ENCODE peak calls at places on chromosome 10, in eight cellular contexts. X is Caco-2; R is AG10803; P is CD8-positive, alpha-beta T cell; B is choroid plexus epithelial cell; C is IMR-90; T is dorsolateral prefrontal cortex; Y is esophagus muscularis mucosa. K is an unnamed sample.
A peak's percentile ranks its signal among the peaks of the same experiment; 100 is the strongest.

GRCh38 chr10:129972145-129972965 is 8.3 kb upstream of the EBF3 start:
- DNase-seq in C (no peak), X (no peak), P (no peak), B (no peak), T (no peak), R (peak; percentile 29), Y (no peak), K (no peak)

GRCh38 chr10:819326-819725 is 112.2 kb downstream of the LARP4B start:
- DNase-seq in X (no peak), Y (no peak), T (no peak), P (no peak), R (peak; percentile 86), C (peak; percentile 55), B (peak; percentile 74), K (no peak)

GRCh38 chr10:125258676-125259075 is 98.3 kb upstream of the CTBP2 start:
- DNase-seq in T (no peak), B (no peak), C (no peak), X (no peak), R (no peak), Y (peak; percentile 78), P (no peak), K (no peak)

GRCh38 chr10:102413053-102413705 is 5.4 kb downstream of the PSD start:
- DNase-seq in T (no peak), P (peak; percentile 49), R (no peak), X (no peak), C (no peak), Y (no peak), B (no peak), K (no peak)

GRCh38 chr10:7189909-7190308 is 220.9 kb downstream of the SFMBT2 start:
- DNase-seq in T (no peak), C (no peak), B (no peak), R (no peak), Y (no peak), P (no peak), X (no peak), K (no peak)

GRCh38 chr10:81068446-81068845 is 530.7 kb downstream of the SH2D4B start:
- DNase-seq in Y (peak; percentile 75), C (no peak), B (no peak), P (no peak), T (peak; percentile 28), X (no peak), R (no peak), K (no peak)

GRCh38 chr10:86486856-86487255 is 34.7 kb downstream of the WAPL start:
- DNase-seq in R (no peak), B (no peak), C (no peak), Y (no peak), X (no peak), T (no peak), P (no peak), K (no peak)

GRCh38 chr10:34337917-34338316 is 477.2 kb downstream of the PARD3 start:
- DNase-seq in P (no peak), B (no peak), R (no peak), T (no peak), C (no peak), Y (no peak), X (no peak), K (no peak)

GRCh38 chr10:4470231-4470840 is 355.7 kb upstream of the AKR1E2 start:
- DNase-seq in T (no peak), C (peak; percentile 92), R (peak; percentile 90), P (no peak), Y (no peak), B (peak; percentile 72), X (no peak), K (no peak)

GRCh38 chr10:52030975-52031374 is 283.1 kb upstream of the DKK1 start:
- DNase-seq in P (no peak), B (no peak), C (no peak), X (no peak), Y (no peak), R (no peak), T (no peak), K (no peak)

GRCh38 chr10:17025444-17026295 is 103.9 kb downstream of the CUBN start:
- DNase-seq in R (peak; percentile 99), B (peak; percentile 96), T (peak; percentile 53), X (no peak), C (peak; percentile 99), Y (peak; percentile 91), P (peak; percentile 56), K (no peak)

GRCh38 chr10:86954681-86955500 is 2.5 kb downstream of the MMRN2 start:
- DNase-seq in Y (no peak), R (no peak), C (no peak), P (no peak), B (no peak), X (no peak), T (no peak), K (no peak)

GRCh38 chr10:124693396-124693795 is 50.8 kb downstream of the FAM53B start:
- DNase-seq in B (no peak), P (no peak), Y (no peak), R (no peak), T (no peak), X (no peak), C (no peak), K (no peak)

GRCh38 chr10:76297787-76298281 is 866.4 kb downstream of the LRMDA start:
- DNase-seq in T (no peak), C (no peak), B (no peak), X (no peak), Y (peak; percentile 42), P (no peak), R (no peak), K (no peak)

GRCh38 chr10:99534939-99535763 is 2.4 kb downstream of the NKX2-3 start:
- DNase-seq in R (peak; percentile 9), T (no peak), B (no peak), P (no peak), C (no peak), X (peak; percentile 63), Y (no peak), K (no peak)

GRCh38 chr10:121709674-121710073 is 111.4 kb upstream of the FGFR2 start:
- DNase-seq in P (no peak), X (no peak), T (no peak), C (no peak), Y (no peak), B (peak; percentile 75), R (no peak), K (no peak)

GRCh38 chr10:86229378-86229777 is 137.2 kb downstream of the GRID1 start:
- DNase-seq in X (no peak), P (no peak), B (no peak), Y (no peak), R (no peak), T (peak; percentile 55), C (no peak), K (no peak)

GRCh38 chr10:59829024-59829423 is 75.8 kb upstream of the MRLN start:
- DNase-seq in Y (no peak), X (no peak), B (peak; percentile 25), C (peak; percentile 17), T (no peak), P (no peak), R (no peak), K (no peak)

GRCh38 chr10:5814110-5815107 is 1.2 kb upstream of the GDI2 start:
- DNase-seq in B (no peak), C (peak; percentile 22), P (peak; percentile 34), X (peak; percentile 60), T (no peak), R (peak; percentile 20), Y (no peak), K (no peak)

GRCh38 chr10:102133373-102134195 is 744 bp downstream of the PPRC1 start:
- DNase-seq in B (peak; percentile 77), Y (no peak), C (peak; percentile 70), R (peak; percentile 67), P (no peak), X (peak; percentile 86), T (peak; percentile 82), K (peak; percentile 55)

GRCh38 chr10:46094931-46095755 is 49.1 kb upstream of the MSMB start:
- DNase-seq in Y (peak; percentile 91), C (no peak), B (no peak), R (no peak), T (no peak), X (no peak), P (no peak), K (no peak)

GRCh38 chr10:43390791-43391190 is 18.2 kb downstream of the HNRNPF start:
- DNase-seq in B (peak; percentile 69), P (peak; percentile 52), Y (no peak), T (peak; percentile 61), R (peak; percentile 64), X (peak; percentile 66), C (peak; percentile 49), K (no peak)

GRCh38 chr10:114393482-114393881 is 10.8 kb downstream of the AFAP1L2 start:
- DNase-seq in P (no peak), B (peak; percentile 43), Y (no peak), C (peak; percentile 42), R (no peak), T (no peak), X (no peak), K (no peak)

GRCh38 chr10:19169684-19170083 is 121.1 kb downstream of the MALRD1 start:
- DNase-seq in R (no peak), Y (no peak), B (peak; percentile 17), P (no peak), C (peak; percentile 50), T (no peak), X (no peak), K (no peak)

GRCh38 chr10:19164461-19164860 is 115.9 kb downstream of the MALRD1 start:
- DNase-seq in B (no peak), X (no peak), R (no peak), T (no peak), C (no peak), Y (no peak), P (no peak), K (no peak)

DNA sequence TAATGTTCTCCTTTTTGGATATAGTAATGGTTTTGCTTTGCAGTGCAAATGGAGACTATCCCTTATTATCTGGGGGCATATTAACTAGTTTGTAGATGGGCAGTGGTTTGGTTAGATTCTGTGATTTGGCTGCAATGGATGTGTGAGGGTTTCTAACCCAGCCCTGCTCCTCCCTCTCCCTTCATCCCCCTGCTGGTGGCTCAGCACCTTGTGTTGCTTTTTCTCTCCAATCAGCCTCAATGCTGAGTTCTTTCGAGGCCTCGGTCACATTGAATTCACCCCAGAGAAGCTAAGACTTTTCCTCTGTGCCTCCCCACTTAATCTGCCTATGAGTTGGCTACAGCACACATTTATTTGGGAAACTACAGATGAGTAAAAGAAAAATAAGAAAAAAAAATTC is 120.0 kb downstream of the MALRD1 start:
- DNase-seq in B (peak; percentile 38), R (no peak), X (peak; percentile 36), C (no peak), T (no peak), Y (no peak), P (no peak), K (no peak)
- TF ChIP-seq CTCF in B (peak; percentile 67), R (no peak), X (peak; percentile 51), C (peak; percentile 21), T (no peak), Y (no peak), P (no peak), K (peak; percentile 56)

GRCh38 chr10:79069325-79070090 is 742 bp downstream of the ZMIZ1 start:
- DNase-seq in R (peak; percentile 46), T (no peak), C (no peak), X (peak; percentile 48), P (peak; percentile 49), Y (no peak), B (peak; percentile 60), K (peak; percentile 30)
- TF ChIP-seq CTCF in R (no peak), T (no peak), C (no peak), X (peak; percentile 2), P (no peak), Y (no peak), B (no peak), K (no peak)

GRCh38 chr10:92757066-92757716 is 67.4 kb downstream of the HHEX start:
- DNase-seq in B (peak; percentile 90), P (no peak), T (peak; percentile 31), C (peak; percentile 82), X (peak; percentile 51), R (peak; percentile 70), Y (peak; percentile 96), K (peak; percentile 11)
- TF ChIP-seq CTCF in B (peak; percentile 46), P (no peak), T (no peak), C (peak; percentile 21), X (no peak), R (no peak), Y (no peak), K (peak; percentile 28)

GRCh38 chr10:90871279-90871760 is 454 bp upstream of the RPP30 start:
- DNase-seq in T (peak; percentile 50), C (peak; percentile 81), X (peak; percentile 67), Y (no peak), P (peak; percentile 24), R (peak; percentile 55), B (peak; percentile 92), K (peak; percentile 14)
- TF ChIP-seq CTCF in T (peak; percentile 69), C (peak; percentile 62), X (peak; percentile 63), Y (peak; percentile 46), P (peak; percentile 40), R (peak; percentile 62), B (peak; percentile 77), K (peak; percentile 59)

K was measured in progenitor cell of endocrine pancreas.